ENCODE peak calls at places on chromosomes 2 and 18, in four cellular contexts. A, I, G and M are unnamed samples.

GRCh38 chr2:1045109-1045508 is 94.5 kb downstream of the SNTG2 start:
- DNase-seq in A (no peak), I (no peak), G (no peak), M (no peak)

GRCh38 chr2:95323347-95324155 is 26.4 kb downstream of the KCNIP3 start:
- DNase-seq in A (no peak), G (no peak), I (no peak), M (peak; percentile 80)

GRCh38 chr18:50154420-50154819 is 40.5 kb downstream of the MYO5B start:
- DNase-seq in G (no peak), I (no peak), A (no peak), M (no peak)

GRCh38 chr18:58901783-58902182 is 37.1 kb downstream of the ZNF532 start:
- DNase-seq in A (no peak), I (no peak), G (no peak), M (no peak)

GRCh38 chr18:62897153-62897552 is 181.8 kb downstream of the PHLPP1 start:
- DNase-seq in G (no peak), A (no peak), I (no peak), M (no peak)

GRCh38 chr18:56770097-56770496 is 118.9 kb downstream of the WDR7 start:
- DNase-seq in G (no peak), A (no peak), I (no peak), M (no peak)

GRCh38 chr2:30206461-30207430 is 24.6 kb upstream of the LBH start:
- DNase-seq in A (no peak), G (no peak), I (no peak), M (peak; percentile 47)

GRCh38 chr2:144942516-144943256 is 422.8 kb upstream of the ZEB2 start:
- DNase-seq in G (no peak), I (no peak), A (no peak), M (peak; percentile 21)

GRCh38 chr18:74062037-74062436 is 85.6 kb downstream of the FBXO15 start:
- DNase-seq in G (no peak), I (no peak), A (no peak), M (no peak)

DNA sequence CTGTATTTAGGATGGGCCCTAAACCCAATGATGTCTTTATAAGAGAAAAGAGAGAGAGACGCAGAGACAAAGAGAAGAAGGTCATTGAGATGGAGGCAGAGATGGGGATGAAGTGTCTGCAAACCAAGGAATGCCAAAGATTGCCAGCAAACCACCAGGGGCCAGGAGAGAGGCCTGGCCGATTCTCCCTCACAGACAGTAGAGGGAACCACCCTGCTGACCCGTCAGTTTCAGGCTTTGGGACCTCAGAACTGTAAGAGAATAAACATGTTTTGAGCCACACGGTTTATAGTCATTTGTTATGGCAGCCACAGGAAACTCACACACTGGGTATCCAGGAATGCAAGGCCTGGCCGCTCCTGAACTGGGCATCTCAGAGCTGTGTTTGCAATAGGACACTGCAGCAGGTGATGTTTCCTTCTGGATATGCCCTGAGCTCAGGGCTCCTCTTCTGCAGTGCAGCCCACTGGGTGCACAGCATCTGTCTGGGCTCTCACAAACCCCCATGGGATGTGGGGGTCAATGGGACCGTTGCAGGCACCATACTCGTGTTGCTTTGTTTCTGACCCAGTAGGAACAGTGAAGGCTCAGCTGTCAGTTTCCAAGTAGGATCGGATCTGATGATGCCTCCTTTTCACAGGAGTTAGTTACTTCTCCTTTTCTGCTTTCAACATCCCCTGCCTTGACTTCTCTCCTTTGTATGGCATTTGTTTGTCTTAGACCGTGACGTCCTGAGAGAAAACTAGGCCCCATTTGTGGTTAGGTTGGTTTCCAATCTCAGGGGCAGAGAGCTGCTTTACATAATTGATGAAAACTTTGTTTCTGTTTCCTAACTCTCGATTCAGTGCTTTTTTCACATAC is 20.8 kb downstream of the PTPN18 start:
- DNase-seq in A (no peak), I (no peak), G (no peak), M (no peak)
- TF ChIP-seq CTCF in A (no peak), I (no peak), G (no peak), M (no peak)

DNA sequence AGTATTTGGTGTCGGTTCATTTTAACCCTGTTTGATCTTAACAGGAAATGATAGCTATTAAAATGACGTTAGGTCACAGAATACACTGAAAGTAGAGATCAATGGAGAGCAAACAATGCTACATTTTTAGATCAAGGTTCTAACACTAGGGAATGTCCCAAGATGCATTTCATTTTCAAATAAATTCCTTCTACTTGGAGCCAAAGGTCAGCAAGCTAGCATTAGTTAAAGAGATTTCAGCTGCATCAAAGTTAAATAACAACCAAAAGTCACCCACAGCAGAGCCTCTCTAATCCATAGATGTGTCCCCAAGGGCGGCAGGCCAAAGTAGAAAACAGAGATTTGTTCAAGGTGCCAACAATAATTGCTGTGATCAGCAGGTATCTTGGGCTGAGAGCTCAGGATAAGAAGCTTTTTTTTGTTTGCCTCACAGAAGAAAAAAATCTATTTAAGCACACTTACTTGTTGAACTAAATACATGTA is 1233.6 kb upstream of the TMEFF2 start:
- DNase-seq in I (no peak), A (no peak), G (no peak), M (no peak)
- TF ChIP-seq CTCF in I (no peak), A (no peak), G (no peak), M (no peak)

GRCh38 chr18:3121256-3121655 is 98.5 kb downstream of the MYOM1 start:
- DNase-seq in A (no peak), G (no peak), I (no peak), M (no peak)
- TF ChIP-seq CTCF in A (no peak), G (no peak), I (no peak), M (peak; percentile 30)

DNA sequence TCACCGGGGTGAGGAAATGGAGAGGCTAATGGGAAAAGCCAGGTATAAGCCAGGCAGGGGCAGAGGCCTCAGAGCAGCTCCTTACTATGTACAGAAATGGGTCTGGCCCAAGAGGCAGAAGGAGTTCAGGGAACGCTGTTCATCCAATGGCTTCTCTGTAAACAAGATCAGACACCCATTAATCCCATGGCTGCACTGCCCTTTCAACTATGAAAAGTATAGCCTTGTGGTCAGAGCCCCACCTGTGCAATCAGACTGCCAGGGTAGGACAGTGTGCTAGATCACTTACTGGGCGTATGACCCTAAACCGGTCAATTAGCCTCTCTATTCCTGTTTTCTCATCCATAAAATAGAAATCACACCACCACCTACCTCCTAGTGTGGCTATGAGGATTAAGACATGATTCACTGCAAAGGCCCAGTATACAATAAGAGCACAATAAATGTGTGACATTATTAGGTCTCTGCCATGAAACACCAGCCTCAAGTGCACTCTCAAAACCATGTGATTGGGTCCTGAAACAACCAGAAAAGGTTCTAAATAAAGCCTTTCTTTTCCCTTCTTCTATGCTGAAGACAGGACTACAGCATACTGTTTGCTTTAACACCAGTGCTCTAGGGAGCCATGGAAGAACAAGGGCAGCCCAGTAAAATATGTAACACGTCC is 4.4 kb downstream of the ANKRD44 start:
- DNase-seq in A (no peak), I (no peak), G (no peak), M (no peak)
- TF ChIP-seq CTCF in A (no peak), I (no peak), G (no peak), M (no peak)

GRCh38 chr2:111954602-111955332 is 56.4 kb downstream of the MERTK start:
- DNase-seq in G (no peak), A (no peak), I (peak; percentile 38), M (no peak)

GRCh38 chr2:111952871-111953497 is 54.6 kb downstream of the MERTK start:
- DNase-seq in I (no peak), G (no peak), A (no peak), M (no peak)

GRCh38 chr2:111961663-111962062 is 63.3 kb downstream of the MERTK start:
- DNase-seq in G (no peak), I (no peak), A (no peak), M (no peak)

GRCh38 chr2:111957872-111958354 is 59.5 kb downstream of the MERTK start:
- DNase-seq in G (no peak), A (no peak), I (no peak), M (no peak)

GRCh38 chr2:111958901-111959300 is 60.5 kb downstream of the MERTK start:
- DNase-seq in I (no peak), G (no peak), A (no peak), M (no peak)
- TF ChIP-seq CTCF in I (no peak), G (no peak), A (no peak), M (peak; percentile 7)

DNA sequence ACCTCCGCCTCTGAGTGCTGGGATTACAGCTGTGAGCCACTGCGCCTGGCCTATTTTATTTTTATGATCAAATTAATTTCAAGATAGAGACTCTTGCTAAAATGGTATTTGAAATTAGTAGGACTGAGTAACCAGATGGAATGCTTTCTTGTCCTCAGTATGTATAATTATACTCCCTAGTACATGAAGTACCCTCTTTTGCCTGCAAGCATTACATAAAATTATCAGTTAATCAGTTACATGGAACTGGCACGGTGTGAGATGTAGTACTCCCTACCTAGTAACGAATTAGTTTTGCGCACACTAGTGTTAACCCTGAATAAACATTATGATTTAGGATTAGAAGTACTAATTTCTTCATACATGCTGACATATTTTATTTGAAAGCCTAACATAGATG is 41.6 kb downstream of the RBBP8 start:
- DNase-seq in G (no peak), A (no peak), I (no peak), M (no peak)
- TF ChIP-seq CTCF in G (no peak), A (no peak), I (no peak), M (no peak)

DNA sequence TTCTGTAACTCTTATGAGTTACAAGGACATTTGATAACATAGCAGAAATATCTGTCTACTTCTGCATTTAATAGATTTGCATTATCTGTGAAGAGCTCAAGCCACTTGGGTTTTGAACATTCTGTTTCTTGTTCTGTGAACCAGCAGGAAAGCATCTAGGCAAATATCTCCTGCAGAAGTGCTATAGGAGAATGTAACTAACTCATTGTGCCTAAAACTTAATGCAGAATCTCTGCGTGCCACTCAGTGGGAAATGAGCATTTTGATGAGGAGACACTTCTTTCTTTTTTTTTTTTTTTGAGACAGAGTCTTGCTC is 63.5 kb downstream of the MYOM1 start:
- DNase-seq in A (no peak), G (no peak), I (no peak), M (no peak)
- TF ChIP-seq CTCF in A (no peak), G (no peak), I (no peak), M (no peak)

GRCh38 chr18:6044773-6045172 is 149.5 kb upstream of the TMEM200C start:
- DNase-seq in A (no peak), G (no peak), I (no peak), M (no peak)
- TF ChIP-seq CTCF in A (no peak), G (no peak), I (no peak), M (no peak)